ENCODE peak calls at places on chromosomes 16 and 17, in nine cellular contexts. R, V, E, Q, X, N, M, G and C are unnamed samples.

GRCh38 chr17:46977348-46977747 is 1.7 kb downstream of the RPRML start:
- DNase-seq in G (no peak), X (no peak), E (no peak), Q (no peak), N (peak), V (no peak), R (no peak), M (peak), C (no peak)

GRCh38 chr17:72488542-72489272 is 367.9 kb downstream of the SOX9 start:
- DNase-seq in V (no peak), E (no peak), M (no peak), Q (no peak), R (no peak), N (no peak), X (no peak), G (no peak), C (no peak)

GRCh38 chr16:66270333-66270927 is 96.1 kb upstream of the CDH5 start:
- DNase-seq in G (peak), V (peak), Q (peak), M (peak), E (peak), R (peak), X (peak), N (peak), C (peak)

GRCh38 chr17:33267881-33268548 is 25.1 kb downstream of the ASIC2 start:
- DNase-seq in G (no peak), E (no peak), V (no peak), X (no peak), Q (no peak), M (no peak), N (no peak), R (no peak), C (no peak)

GRCh38 chr17:79979841-79980215 is 55.8 kb downstream of the TBC1D16 start:
- DNase-seq in N (no peak), V (no peak), M (no peak), Q (no peak), G (no peak), E (no peak), X (no peak), R (no peak), C (no peak)

GRCh38 chr17:61127960-61128359 is 271.7 kb upstream of the TBX2 start:
- DNase-seq in E (no peak), G (no peak), R (no peak), M (no peak), N (peak), X (no peak), Q (no peak), V (no peak), C (no peak)

GRCh38 chr17:49193513-49194296 is 16.7 kb downstream of the GNGT2 start:
- DNase-seq in R (peak), E (no peak), X (peak), Q (peak), V (no peak), N (peak), G (peak), M (no peak), C (no peak)

GRCh38 chr16:2424061-2425007 is 4.9 kb upstream of the CCNF start:
- DNase-seq in M (no peak), N (no peak), G (no peak), Q (no peak), V (no peak), R (no peak), X (no peak), E (no peak), C (no peak)

GRCh38 chr16:67535201-67535600 is 6.6 kb downstream of the RIPOR1 start:
- DNase-seq in V (no peak), M (no peak), E (no peak), R (no peak), G (no peak), X (no peak), N (no peak), Q (no peak), C (no peak)

GRCh38 chr16:68490829-68491575 is 42.7 kb upstream of the SMPD3 start:
- DNase-seq in G (no peak), N (peak), V (no peak), M (no peak), R (peak), Q (no peak), X (no peak), E (no peak), C (no peak)

GRCh38 chr17:48633266-48633816 is 7.2 kb upstream of the HOXB9 start:
- DNase-seq in X (no peak), G (no peak), N (no peak), R (no peak), V (no peak), Q (no peak), M (no peak), E (no peak), C (no peak)